ENCODE peak calls at places on chromosomes 5 and 9, in five cellular contexts. V is endothelial cell, T is cardiac muscle cell, W is lower leg skin, J is choroid plexus epithelial cell. P is an unnamed sample.

GRCh38 chr9:92292338-92293074 is 991 bp downstream of the IARS1 start:
- DNase-seq in V (no peak), J (no peak), T (no peak), W (no peak), P (no peak)

GRCh38 chr5:69276422-69277174 is 41.9 kb downstream of the CDK7 start:
- DNase-seq in V (no peak), T (no peak), W (no peak), J (peak; percentile 87), P (no peak)

GRCh38 chr5:54570923-54571322 is 53.4 kb downstream of the SNX18 start:
- DNase-seq in V (no peak), W (no peak), J (peak; percentile 61), T (no peak), P (no peak)

GRCh38 chr9:105297442-105298097 is 53.1 kb downstream of the SLC44A1 start:
- DNase-seq in T (no peak), V (peak; percentile 24), J (no peak), W (no peak), P (no peak)

GRCh38 chr5:127595484-127596368 is 53.2 kb upstream of the CTXN3 start:
- DNase-seq in T (no peak), W (no peak), J (no peak), V (no peak), P (no peak)

GRCh38 chr5:61805101-61805500 is 473.0 kb downstream of the ZSWIM6 start:
- DNase-seq in T (no peak), J (peak; percentile 79), V (no peak), W (no peak), P (no peak)

GRCh38 chr5:88868453-88869068 is 14.4 kb downstream of the MEF2C start:
- DNase-seq in W (no peak), T (no peak), V (no peak), J (no peak), P (no peak)

GRCh38 chr9:127912882-127913281 is 4.0 kb downstream of the ST6GALNAC4 start:
- DNase-seq in V (no peak), T (no peak), J (no peak), W (no peak), P (no peak)

GRCh38 chr5:156414381-156414780 is 87.4 kb downstream of the SGCD start:
- DNase-seq in T (no peak), W (no peak), J (peak; percentile 15), V (no peak), P (no peak)

GRCh38 chr9:21974542-21975409 is 19.4 kb downstream of the CDKN2A start:
- DNase-seq in W (no peak), T (peak; percentile 62), V (peak; percentile 51), J (peak; percentile 70), P (peak; percentile 68)

GRCh38 chr5:66655395-66656324 is 59.5 kb downstream of the MAST4 start:
- DNase-seq in W (no peak), T (no peak), J (peak; percentile 53), V (no peak), P (no peak)

GRCh38 chr5:149128023-149128875 is 13.0 kb upstream of the ABLIM3 start:
- DNase-seq in V (peak; percentile 59), J (peak; percentile 66), T (peak; percentile 63), W (no peak), P (peak; percentile 44)

GRCh38 chr5:139951296-139951924 is 91.7 kb downstream of the NRG2 start:
- DNase-seq in J (no peak), W (no peak), T (no peak), V (no peak), P (peak; percentile 9)

GRCh38 chr5:80318212-80318611 is 1.6 kb upstream of the SPZ1 start:
- DNase-seq in W (no peak), T (no peak), V (no peak), J (peak; percentile 52), P (no peak)

GRCh38 chr5:5616247-5616895 is 193.9 kb downstream of the ICE1 start:
- DNase-seq in T (peak; percentile 18), W (no peak), J (no peak), V (no peak), P (no peak)

GRCh38 chr9:5628183-5628529 is 751 bp upstream of the RIC1 start:
- DNase-seq in W (no peak), V (no peak), J (no peak), T (no peak), P (no peak)

GRCh38 chr9:22227986-22228385 is 218.6 kb upstream of the DMRTA1 start:
- DNase-seq in V (no peak), J (no peak), T (no peak), W (no peak), P (no peak)

GRCh38 chr9:134041649-134041962 is 16.3 kb downstream of the BRD3OS start:
- DNase-seq in T (no peak), J (no peak), V (no peak), W (no peak), P (no peak)

GRCh38 chr5:63825984-63826383 is 136.3 kb downstream of the HTR1A start:
- DNase-seq in W (no peak), J (no peak), V (no peak), T (no peak), P (no peak)

GRCh38 chr9:111648066-111648465 is 13.3 kb upstream of the GNG10 start:
- DNase-seq in V (no peak), T (no peak), W (no peak), J (peak; percentile 72), P (no peak)

GRCh38 chr5:34930870-34931269 is 1.5 kb downstream of the DNAJC21 start:
- DNase-seq in V (no peak), J (no peak), W (no peak), T (no peak), P (no peak)

GRCh38 chr9:105114956-105115728 is 129.3 kb upstream of the SLC44A1 start:
- DNase-seq in T (no peak), W (peak; percentile 72), V (no peak), J (peak; percentile 18), P (no peak)

DNA sequence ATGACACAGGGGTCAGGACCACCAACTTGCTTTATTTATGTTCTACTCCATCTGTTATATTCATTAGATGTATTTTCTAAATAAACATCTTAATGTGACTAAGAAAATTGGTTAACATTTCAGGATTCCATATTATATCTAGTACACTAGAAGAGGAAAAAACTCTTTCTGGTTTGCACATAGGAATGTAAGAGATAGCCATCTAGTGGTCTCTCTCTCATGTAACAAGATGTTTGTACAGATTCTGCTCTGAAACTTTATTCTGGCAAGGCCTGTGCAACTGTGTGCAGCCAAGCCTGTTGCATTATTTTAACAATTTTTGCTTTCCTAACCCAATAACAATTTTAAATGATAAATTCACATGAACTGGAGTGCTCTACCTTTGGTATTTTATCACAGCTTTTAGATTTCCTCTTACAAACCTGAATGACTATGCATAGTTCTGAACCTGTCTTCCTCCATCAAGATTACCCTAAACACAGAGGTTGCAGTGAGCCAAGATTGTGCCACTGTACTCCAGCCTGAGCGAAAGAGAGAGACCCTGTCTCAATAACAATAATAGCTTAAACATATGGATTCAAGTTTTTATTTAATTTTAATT is 148.1 kb downstream of the GIN1 start:
- DNase-seq in J (peak; percentile 76), T (peak; percentile 38), V (no peak), W (no peak), P (no peak)
- TF ChIP-seq CTCF in J (peak; percentile 66), T (peak; percentile 51), V (no peak), W (no peak), P (peak; percentile 43)

GRCh38 chr5:95285406-95285761 is 490 bp upstream of the MCTP1 start:
- DNase-seq in T (peak; percentile 2), J (peak; percentile 18), V (no peak), W (no peak), P (no peak)

GRCh38 chr5:95281211-95281610 is 3.7 kb downstream of the MCTP1 start:
- DNase-seq in J (peak; percentile 30), V (no peak), T (no peak), W (no peak), P (no peak)

GRCh38 chr5:95283022-95283615 is 1.8 kb downstream of the MCTP1 start:
- DNase-seq in V (no peak), W (no peak), J (no peak), T (no peak), P (no peak)

GRCh38 chr5:95284512-95285405 is at the start of gene MCTP1:
- DNase-seq in J (peak; percentile 6), V (peak; percentile 41), T (peak; percentile 58), W (no peak), P (peak; percentile 54)

DNA sequence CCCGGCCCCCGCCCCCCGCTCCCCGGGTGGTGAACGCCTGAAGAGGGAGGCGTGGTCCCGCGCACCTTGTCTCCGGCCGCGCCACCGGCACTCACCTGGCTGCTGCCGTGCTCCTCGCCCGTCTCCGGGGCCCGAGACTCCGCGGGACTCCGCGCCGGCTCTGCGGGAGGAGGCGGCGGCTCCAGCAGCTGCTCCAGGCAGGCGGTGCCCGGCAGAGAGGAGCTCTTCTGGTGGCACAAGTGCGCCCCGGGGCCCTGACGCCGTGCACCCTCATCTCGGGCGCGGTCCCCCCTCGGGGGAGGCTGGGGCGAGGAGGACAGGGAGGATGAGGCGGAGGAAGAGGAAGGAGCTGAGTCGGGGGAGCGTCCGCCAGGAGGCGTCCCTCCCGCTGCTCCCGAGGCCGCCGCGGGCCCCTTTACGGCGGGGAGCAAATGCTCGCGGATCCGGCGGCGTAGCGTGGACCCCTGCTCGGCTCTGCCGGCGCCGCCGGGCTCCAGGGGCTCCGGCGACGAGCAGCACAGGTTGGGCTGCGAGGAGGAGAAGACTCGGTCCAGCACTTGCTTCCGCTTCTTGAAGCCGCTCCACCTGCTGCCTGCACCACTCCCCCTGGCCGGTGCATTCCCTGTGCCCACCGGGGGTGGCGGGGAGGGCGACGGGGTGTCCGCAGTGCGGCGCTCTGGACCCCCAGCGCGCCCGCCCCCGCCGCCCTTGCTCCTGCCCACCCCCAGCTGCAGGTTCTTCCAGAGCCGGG is 958 bp downstream of the MCTP1 start:
- DNase-seq in V (peak; percentile 47), T (peak; percentile 63), J (peak; percentile 10), W (no peak), P (peak; percentile 77)
- TF ChIP-seq CTCF in V (peak; percentile 28), T (peak; percentile 48), J (peak; percentile 50), W (no peak), P (peak; percentile 22)

GRCh38 chr5:25540628-25541027 is 895.9 kb upstream of the CDH10 start:
- DNase-seq in V (no peak), T (no peak), J (no peak), W (no peak), P (no peak)

DNA sequence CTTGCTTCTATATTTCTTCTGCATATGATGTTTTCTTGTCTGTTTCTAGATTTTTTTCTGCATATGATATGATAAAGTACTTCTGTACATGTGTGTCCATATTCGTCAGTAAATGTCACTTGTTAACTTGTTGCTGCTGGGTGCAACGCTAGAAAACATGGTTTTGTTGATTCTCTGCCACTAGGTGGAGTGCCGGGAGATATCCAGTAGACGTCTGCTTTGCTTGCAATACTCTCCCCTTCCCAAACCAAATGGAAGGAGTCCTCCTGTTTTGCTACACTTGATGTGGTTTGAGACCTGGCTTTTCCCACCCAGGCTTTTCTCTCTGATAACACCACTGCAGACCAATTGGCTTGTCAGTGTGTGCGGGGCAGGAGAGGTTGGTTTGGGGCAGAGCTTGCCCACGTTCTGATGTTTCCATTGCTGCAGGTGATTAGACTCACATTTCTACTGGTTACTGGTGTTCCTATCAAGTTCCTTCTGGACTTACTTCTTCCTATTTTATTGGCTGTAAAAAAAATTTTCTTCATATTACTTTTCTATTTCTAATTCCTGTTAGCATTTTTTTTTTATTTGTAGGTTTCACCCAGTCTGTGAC is 900.0 kb upstream of the CDH10 start:
- DNase-seq in J (peak; percentile 6), V (peak; percentile 59), T (peak; percentile 64), W (no peak), P (no peak)
- TF ChIP-seq CTCF in J (peak; percentile 18), V (peak; percentile 73), T (no peak), W (no peak), P (peak; percentile 43)

DNA sequence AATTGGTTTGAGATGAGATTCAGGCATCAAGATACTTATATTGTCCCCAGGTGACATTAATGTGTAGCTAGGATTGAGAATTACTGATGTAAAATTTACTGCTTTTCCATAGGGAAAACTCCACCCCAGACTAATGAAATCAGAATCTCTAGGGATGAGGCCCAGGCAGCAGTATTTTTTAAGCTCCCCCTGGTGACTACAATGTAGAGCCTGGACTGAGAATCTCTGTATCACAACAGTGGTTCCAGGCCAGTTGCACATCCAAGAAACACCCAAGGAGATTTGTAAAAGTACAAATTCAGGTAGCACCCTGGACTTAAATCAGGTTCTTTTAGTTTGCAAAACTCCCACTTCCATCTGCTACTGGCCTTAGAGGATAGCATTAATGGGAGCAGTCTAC is 185.7 kb downstream of the MARCHF11 start:
- DNase-seq in J (peak; percentile 26), W (no peak), T (peak; percentile 31), V (no peak), P (no peak)
- TF ChIP-seq CTCF in J (peak; percentile 61), W (no peak), T (peak; percentile 44), V (no peak), P (no peak)